ENCODE peak calls at places on chromosomes 3 and 15, in five cellular contexts. One of them, this sample, is unnamed.

GRCh38 chr15:71610991-71611720 is 199.2 kb upstream of the NR2E3 start:
- DNase-seq in NCI-H1092 treated with DMSO at 0.1 percent for 48 hours: no peak
- DNase-seq in hippocampal formation: no peak
- DNase-seq in memory B cell: no peak
- DNase-seq in HuH-7.5: no peak
- DNase-seq in this sample: no peak

GRCh38 chr3:160474416-160474838 is 24.8 kb upstream of the TRIM59 start:
- DNase-seq in NCI-H1092 treated with DMSO at 0.1 percent for 48 hours: no peak
- DNase-seq in hippocampal formation: no peak
- DNase-seq in memory B cell: no peak
- DNase-seq in HuH-7.5: no peak
- DNase-seq in this sample: no peak

GRCh38 chr3:179227349-179227748 is 23.6 kb downstream of the KCNMB3 start:
- DNase-seq in NCI-H1092 treated with DMSO at 0.1 percent for 48 hours: no peak
- DNase-seq in hippocampal formation: no peak
- DNase-seq in memory B cell: no peak
- DNase-seq in HuH-7.5: no peak
- DNase-seq in this sample: no peak

GRCh38 chr15:26070095-26070532 is 207.0 kb upstream of the ATP10A start:
- DNase-seq in NCI-H1092 treated with DMSO at 0.1 percent for 48 hours: no peak
- DNase-seq in hippocampal formation: no peak
- DNase-seq in memory B cell: no peak
- DNase-seq in HuH-7.5: no peak
- DNase-seq in this sample: no peak

GRCh38 chr3:187900961-187901755 is 155.9 kb upstream of the BCL6 start:
- DNase-seq in NCI-H1092 treated with DMSO at 0.1 percent for 48 hours: no peak
- DNase-seq in hippocampal formation: no peak
- DNase-seq in memory B cell: no peak
- DNase-seq in HuH-7.5: no peak
- DNase-seq in this sample: no peak

GRCh38 chr3:17581421-17582080 is 160.9 kb downstream of the TBC1D5 start:
- DNase-seq in NCI-H1092 treated with DMSO at 0.1 percent for 48 hours: no peak
- DNase-seq in hippocampal formation: no peak
- DNase-seq in memory B cell: no peak
- DNase-seq in HuH-7.5: no peak
- DNase-seq in this sample: no peak

GRCh38 chr15:75577401-75578205 is 1.5 kb downstream of the PTPN9 start:
- DNase-seq in NCI-H1092 treated with DMSO at 0.1 percent for 48 hours: peak
- DNase-seq in hippocampal formation: no peak
- DNase-seq in memory B cell: no peak
- DNase-seq in HuH-7.5: no peak
- DNase-seq in this sample: no peak

GRCh38 chr3:64184621-64185020 is 40.6 kb downstream of the PRICKLE2 start:
- DNase-seq in NCI-H1092 treated with DMSO at 0.1 percent for 48 hours: no peak
- DNase-seq in hippocampal formation: no peak
- DNase-seq in memory B cell: no peak
- DNase-seq in HuH-7.5: no peak
- DNase-seq in this sample: no peak